ENCODE peak calls at places on chromosomes 7 and 10, in seven cellular contexts. B, U, R, M, J, Q and E are unnamed samples. For H3K36me3, the result is how much of the 10 kb centered on the place peaks cover.

GRCh38 chr10:43420369-43421200 is 11.6 kb upstream of the HNRNPF start:
- DNase-seq in M (peak), J (peak), B (peak), R (peak), U (peak), Q (peak), E (peak)

GRCh38 chr7:120862987-120863386 is 5.0 kb upstream of the TSPAN12 start:
- DNase-seq in M (peak), U (no peak), Q (no peak), R (no peak), J (no peak), B (no peak), E (no peak)

GRCh38 chr10:30055094-30055701 is 4.2 kb downstream of the JCAD start:
- DNase-seq in M (no peak), Q (peak), R (no peak), J (no peak), B (no peak), U (no peak), E (no peak)

GRCh38 chr10:86658751-86659150 is 4.4 kb downstream of the OPN4 start:
- DNase-seq in B (no peak), R (no peak), J (no peak), Q (no peak), M (no peak), U (peak), E (no peak)

GRCh38 chr7:130385600-130386066 is 5.3 kb downstream of the CPA1 start:
- DNase-seq in R (no peak), B (no peak), M (no peak), U (no peak), Q (no peak), J (no peak), E (no peak)

GRCh38 chr10:133199992-133200611 is 29.9 kb upstream of the UTF1 start:
- DNase-seq in Q (no peak), R (no peak), J (no peak), B (no peak), M (no peak), U (no peak), E (no peak)

GRCh38 chr7:107286751-107287621 is 118.2 kb downstream of the HBP1 start:
- DNase-seq in U (no peak), J (no peak), Q (no peak), M (no peak), B (no peak), R (no peak), E (no peak)

GRCh38 chr10:98063740-98064027 is 33.3 kb upstream of the CRTAC1 start:
- DNase-seq in B (no peak), R (no peak), U (no peak), J (no peak), Q (no peak), M (no peak), E (no peak)

GRCh38 chr10:110083884-110084283 is 76.1 kb downstream of the ADD3 start:
- DNase-seq in J (no peak), M (peak), R (no peak), U (no peak), B (no peak), Q (peak), E (no peak)

GRCh38 chr10:126569513-126570447 is 100.7 kb downstream of the C10orf90 start:
- DNase-seq in Q (peak), B (no peak), J (no peak), U (no peak), R (no peak), M (peak), E (no peak)

GRCh38 chr7:84218681-84219080 is 24.1 kb upstream of the SEMA3A start:
- DNase-seq in B (no peak), J (no peak), Q (peak), R (no peak), M (peak), U (no peak), E (no peak)

GRCh38 chr7:66150471-66150870 is 35.8 kb downstream of the CRCP start:
- DNase-seq in B (no peak), Q (peak), U (no peak), M (peak), R (no peak), J (no peak), E (peak)

GRCh38 chr10:91354686-91355085 is 55.5 kb upstream of the HECTD2 start:
- DNase-seq in U (no peak), M (no peak), B (no peak), J (no peak), R (no peak), Q (no peak), E (no peak)

GRCh38 chr10:72234560-72235095 is 18.6 kb upstream of the ASCC1 start:
- DNase-seq in B (no peak), Q (no peak), J (no peak), U (no peak), M (no peak), R (peak), E (no peak)

GRCh38 chr10:110141747-110142625 is 65.4 kb upstream of the MXI1 start:
- DNase-seq in Q (no peak), R (no peak), B (no peak), U (no peak), J (no peak), M (no peak), E (no peak)

GRCh38 chr10:131690805-131691239 is 210.0 kb upstream of the PPP2R2D start:
- DNase-seq in U (no peak), M (no peak), R (no peak), Q (no peak), B (no peak), J (no peak), E (no peak)

GRCh38 chr10:89367529-89367928 is 10.3 kb upstream of the IFIT1B start:
- DNase-seq in U (no peak), B (peak), M (no peak), R (no peak), Q (no peak), J (no peak), E (no peak)

GRCh38 chr7:130901209-130901783 is 167.3 kb upstream of the KLF14 start:
- DNase-seq in J (no peak), R (no peak), M (peak), B (no peak), U (no peak), Q (peak), E (peak)

GRCh38 chr10:68982389-68982788 is 6.2 kb upstream of the KIFBP start:
- DNase-seq in J (no peak), B (no peak), U (no peak), M (no peak), Q (no peak), R (no peak), E (no peak)
- H3K36me3 ChIP-seq in J (half or more), B (under half), U (under half), M (half or more), Q (under half), R (half or more), E (half or more)

DNA sequence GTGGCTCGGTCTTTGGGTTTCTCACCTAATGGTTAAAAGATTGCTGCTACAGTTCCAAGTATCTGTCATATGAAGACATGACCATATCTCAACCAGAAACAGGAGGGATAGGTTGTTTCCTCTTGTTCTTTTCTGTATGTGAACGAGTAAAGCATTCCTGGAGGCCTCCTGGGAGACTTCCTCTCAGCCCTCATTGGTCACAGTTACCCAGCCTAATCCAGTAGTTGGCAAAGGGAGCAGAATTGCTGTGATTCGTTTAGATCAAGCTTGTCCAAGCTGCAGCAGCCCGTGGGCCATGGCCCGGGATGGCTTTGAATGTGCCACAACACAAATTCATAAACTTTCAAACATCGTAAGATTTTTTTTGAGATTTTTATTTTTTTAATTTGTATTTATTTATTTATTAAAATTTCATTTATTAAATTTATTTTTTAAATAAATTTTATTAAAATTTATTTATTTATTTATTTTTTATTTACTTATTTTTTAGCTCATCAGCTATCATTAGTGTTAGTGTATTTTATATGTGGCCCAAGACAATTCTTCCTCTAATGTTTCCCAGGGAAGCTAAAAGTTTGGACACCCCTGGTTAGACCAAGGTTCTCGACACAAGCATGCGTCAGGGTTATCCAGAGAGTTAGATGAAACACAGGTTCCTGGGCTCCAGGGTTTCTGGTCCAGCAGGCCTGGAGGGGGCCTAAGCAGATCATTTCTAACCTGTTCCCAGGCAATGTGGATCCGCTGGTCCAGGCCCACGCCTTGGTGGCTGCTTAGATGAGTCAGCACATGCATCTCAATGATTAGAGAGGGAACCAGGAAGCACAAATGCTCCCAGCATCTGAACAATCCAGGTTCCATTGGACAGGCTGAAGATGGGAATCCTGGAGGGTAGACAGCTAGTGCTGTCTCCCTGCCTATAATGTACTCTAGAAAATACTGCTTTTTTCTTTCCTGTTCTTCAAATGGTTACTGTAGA is 25.6 kb downstream of the CDC123 start:
- DNase-seq in J (no peak), R (no peak), Q (peak), U (no peak), B (no peak), M (peak), E (peak)
- H3K36me3 ChIP-seq in J (half or more), R (under half), Q (under half), U (under half), B (under half), M (under half), E (half or more)

DNA sequence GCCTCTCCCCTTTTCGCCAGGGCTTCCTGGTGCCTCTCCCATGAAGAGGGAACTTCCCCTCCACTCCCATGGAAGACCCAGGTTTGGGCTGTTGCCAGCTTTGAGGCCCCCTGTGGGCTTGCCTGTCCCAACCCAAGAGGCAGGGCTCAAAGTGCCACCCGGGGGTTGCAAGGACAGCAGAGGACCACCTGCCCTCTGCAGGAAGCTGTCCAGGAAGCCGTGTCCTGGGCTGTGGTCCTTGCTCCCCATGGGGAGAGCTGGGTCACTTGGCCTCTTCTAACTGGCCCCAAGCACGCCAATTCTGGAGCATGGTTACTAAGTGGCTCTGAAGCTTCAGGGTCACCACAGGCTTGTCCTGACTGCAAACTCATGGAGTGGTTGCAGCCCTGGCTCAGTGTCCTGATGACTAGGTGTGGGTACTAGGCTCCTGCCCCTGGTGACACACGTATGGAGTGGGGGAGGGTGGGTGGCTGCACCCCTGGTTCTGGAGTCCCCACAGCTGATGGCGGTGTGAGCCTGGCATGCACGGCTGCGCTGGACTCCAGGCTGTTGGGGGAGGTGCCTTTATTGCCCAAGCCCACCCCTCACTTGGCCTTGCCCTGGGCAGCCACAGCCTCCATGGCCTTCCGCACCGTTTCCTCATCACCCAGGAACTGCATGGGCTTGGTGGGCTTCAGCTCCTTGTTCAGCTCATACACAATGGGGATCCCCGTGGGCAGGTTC is 3.0 kb downstream of the PGAM2 start:
- DNase-seq in U (peak), J (no peak), B (no peak), R (peak), M (no peak), Q (no peak), E (no peak)
- H3K36me3 ChIP-seq in U (under half), J (under half), B (under half), R (half or more), M (under half), Q (under half), E (under half)

GRCh38 chr10:14926061-14926470 is 27.8 kb downstream of the DCLRE1C start:
- DNase-seq in Q (no peak), R (no peak), M (no peak), U (no peak), B (peak), J (no peak), E (no peak)
- H3K36me3 ChIP-seq in Q (under half), R (half or more), M (half or more), U (under half), B (under half), J (half or more), E (under half)

DNA sequence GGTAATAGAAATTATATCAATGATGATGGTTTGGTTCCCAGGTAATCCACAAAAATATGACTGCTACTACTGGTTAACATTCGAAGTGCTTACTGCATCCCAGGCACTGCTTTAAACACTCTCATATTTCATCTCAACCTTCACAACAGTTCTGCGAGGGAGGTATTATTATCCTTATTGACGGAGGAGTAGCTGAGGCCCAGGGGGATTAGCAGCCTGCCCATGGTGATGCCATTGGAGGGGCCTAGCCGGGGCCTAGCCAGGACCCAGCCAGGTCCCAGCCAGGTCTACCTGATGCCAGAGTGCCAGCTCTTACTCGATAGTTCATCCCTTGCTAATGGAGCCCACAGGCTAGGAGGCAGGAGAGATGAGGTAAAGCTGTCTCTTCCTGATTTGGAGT is 217.1 kb downstream of the FAM107B start:
- DNase-seq in U (no peak), R (no peak), M (no peak), J (no peak), Q (no peak), B (no peak), E (no peak)
- H3K36me3 ChIP-seq in U (under half), R (under half), M (under half), J (under half), Q (under half), B (under half), E (under half)